ENCODE peak calls at places on chromosomes 13 and 19, in seven cellular contexts. One of them, this sample, is unnamed.

GRCh38 chr13:46040763-46041162 is 11.8 kb downstream of the ZC3H13 start:
- DNase-seq in AG04450: no peak
- DNase-seq in CD8-positive, alpha-beta memory T cell: no peak
- DNase-seq in stimulated activated CD8-positive, alpha-beta memory T cell treated with anti-CD3 and anti-CD28 coated beads, Interleukin-4, amount 100 ng/mL, for 24 hours: no peak
- DNase-seq in cortex of kidney: no peak
- DNase-seq in uterus: no peak
- DNase-seq in AG08395: no peak
- DNase-seq in this sample: no peak

GRCh38 chr13:80979035-80979641 is 638.2 kb upstream of the SPRY2 start:
- DNase-seq in stimulated activated CD8-positive, alpha-beta memory T cell treated with anti-CD3 and anti-CD28 coated beads, Interleukin-4, amount 100 ng/mL, for 24 hours: no peak
- DNase-seq in CD8-positive, alpha-beta memory T cell: no peak
- DNase-seq in AG04450: peak
- DNase-seq in uterus: no peak
- DNase-seq in AG08395: peak
- DNase-seq in cortex of kidney: no peak
- DNase-seq in this sample: peak

GRCh38 chr19:29528946-29529645 is 3.3 kb downstream of the VSTM2B start:
- DNase-seq in stimulated activated CD8-positive, alpha-beta memory T cell treated with anti-CD3 and anti-CD28 coated beads, Interleukin-4, amount 100 ng/mL, for 24 hours: no peak
- DNase-seq in uterus: no peak
- DNase-seq in AG04450: no peak
- DNase-seq in AG08395: no peak
- DNase-seq in cortex of kidney: no peak
- DNase-seq in CD8-positive, alpha-beta memory T cell: peak
- DNase-seq in this sample: no peak

GRCh38 chr13:51760592-51760991 is 43.4 kb downstream of the DHRS12 start:
- DNase-seq in cortex of kidney: no peak
- DNase-seq in uterus: no peak
- DNase-seq in CD8-positive, alpha-beta memory T cell: no peak
- DNase-seq in AG04450: no peak
- DNase-seq in stimulated activated CD8-positive, alpha-beta memory T cell treated with anti-CD3 and anti-CD28 coated beads, Interleukin-4, amount 100 ng/mL, for 24 hours: no peak
- DNase-seq in AG08395: no peak
- DNase-seq in this sample: peak

GRCh38 chr19:46838160-46838559 is 12.5 kb downstream of the AP2S1 start:
- DNase-seq in AG08395: no peak
- DNase-seq in cortex of kidney: no peak
- DNase-seq in uterus: no peak
- DNase-seq in CD8-positive, alpha-beta memory T cell: no peak
- DNase-seq in AG04450: no peak
- DNase-seq in stimulated activated CD8-positive, alpha-beta memory T cell treated with anti-CD3 and anti-CD28 coated beads, Interleukin-4, amount 100 ng/mL, for 24 hours: no peak
- DNase-seq in this sample: no peak

GRCh38 chr13:71770710-71771109 is 96.3 kb downstream of the DACH1 start:
- DNase-seq in AG04450: no peak
- DNase-seq in stimulated activated CD8-positive, alpha-beta memory T cell treated with anti-CD3 and anti-CD28 coated beads, Interleukin-4, amount 100 ng/mL, for 24 hours: no peak
- DNase-seq in CD8-positive, alpha-beta memory T cell: no peak
- DNase-seq in AG08395: no peak
- DNase-seq in cortex of kidney: no peak
- DNase-seq in uterus: no peak
- DNase-seq in this sample: no peak

GRCh38 chr19:14198384-14199376 is 7.3 kb downstream of the ADGRL1 start:
- DNase-seq in uterus: no peak
- DNase-seq in stimulated activated CD8-positive, alpha-beta memory T cell treated with anti-CD3 and anti-CD28 coated beads, Interleukin-4, amount 100 ng/mL, for 24 hours: no peak
- DNase-seq in AG08395: no peak
- DNase-seq in cortex of kidney: no peak
- DNase-seq in AG04450: no peak
- DNase-seq in CD8-positive, alpha-beta memory T cell: no peak
- DNase-seq in this sample: peak

GRCh38 chr19:2047449-2048103 is 3.5 kb downstream of the MKNK2 start:
- DNase-seq in AG08395: no peak
- DNase-seq in AG04450: no peak
- DNase-seq in CD8-positive, alpha-beta memory T cell: no peak
- DNase-seq in cortex of kidney: no peak
- DNase-seq in stimulated activated CD8-positive, alpha-beta memory T cell treated with anti-CD3 and anti-CD28 coated beads, Interleukin-4, amount 100 ng/mL, for 24 hours: no peak
- DNase-seq in uterus: no peak
- DNase-seq in this sample: no peak

GRCh38 chr13:48840366-48840765 is 135.3 kb upstream of the FNDC3A start:
- DNase-seq in uterus: no peak
- DNase-seq in stimulated activated CD8-positive, alpha-beta memory T cell treated with anti-CD3 and anti-CD28 coated beads, Interleukin-4, amount 100 ng/mL, for 24 hours: no peak
- DNase-seq in AG08395: no peak
- DNase-seq in AG04450: no peak
- DNase-seq in CD8-positive, alpha-beta memory T cell: no peak
- DNase-seq in cortex of kidney: no peak
- DNase-seq in this sample: no peak

GRCh38 chr13:100176781-100177389 is 88.0 kb downstream of the PCCA start:
- DNase-seq in uterus: no peak
- DNase-seq in CD8-positive, alpha-beta memory T cell: no peak
- DNase-seq in stimulated activated CD8-positive, alpha-beta memory T cell treated with anti-CD3 and anti-CD28 coated beads, Interleukin-4, amount 100 ng/mL, for 24 hours: no peak
- DNase-seq in AG08395: no peak
- DNase-seq in cortex of kidney: no peak
- DNase-seq in AG04450: peak
- DNase-seq in this sample: peak

GRCh38 chr19:17504030-17504429 is 7.4 kb upstream of the PGLS start:
- DNase-seq in stimulated activated CD8-positive, alpha-beta memory T cell treated with anti-CD3 and anti-CD28 coated beads, Interleukin-4, amount 100 ng/mL, for 24 hours: no peak
- DNase-seq in CD8-positive, alpha-beta memory T cell: no peak
- DNase-seq in uterus: no peak
- DNase-seq in AG04450: no peak
- DNase-seq in AG08395: no peak
- DNase-seq in cortex of kidney: no peak
- DNase-seq in this sample: no peak

GRCh38 chr13:75437582-75438318 is 44.2 kb downstream of the TBC1D4 start:
- DNase-seq in uterus: no peak
- DNase-seq in stimulated activated CD8-positive, alpha-beta memory T cell treated with anti-CD3 and anti-CD28 coated beads, Interleukin-4, amount 100 ng/mL, for 24 hours: no peak
- DNase-seq in CD8-positive, alpha-beta memory T cell: no peak
- DNase-seq in cortex of kidney: no peak
- DNase-seq in AG08395: peak
- DNase-seq in AG04450: no peak
- DNase-seq in this sample: no peak

GRCh38 chr13:95644611-95645052 is at the start of gene DZIP1:
- DNase-seq in stimulated activated CD8-positive, alpha-beta memory T cell treated with anti-CD3 and anti-CD28 coated beads, Interleukin-4, amount 100 ng/mL, for 24 hours: no peak
- DNase-seq in AG04450: peak
- DNase-seq in uterus: peak
- DNase-seq in AG08395: peak
- DNase-seq in CD8-positive, alpha-beta memory T cell: no peak
- DNase-seq in cortex of kidney: peak
- DNase-seq in this sample: peak

GRCh38 chr19:5828661-5829566 is 10.6 kb downstream of the FUT6 start:
- DNase-seq in AG04450: no peak
- DNase-seq in cortex of kidney: no peak
- DNase-seq in uterus: no peak
- DNase-seq in AG08395: no peak
- DNase-seq in stimulated activated CD8-positive, alpha-beta memory T cell treated with anti-CD3 and anti-CD28 coated beads, Interleukin-4, amount 100 ng/mL, for 24 hours: peak
- DNase-seq in CD8-positive, alpha-beta memory T cell: no peak
- DNase-seq in this sample: no peak

GRCh38 chr13:26509491-26509890 is 48.0 kb upstream of the WASF3 start:
- DNase-seq in stimulated activated CD8-positive, alpha-beta memory T cell treated with anti-CD3 and anti-CD28 coated beads, Interleukin-4, amount 100 ng/mL, for 24 hours: no peak
- DNase-seq in AG08395: no peak
- DNase-seq in uterus: no peak
- DNase-seq in CD8-positive, alpha-beta memory T cell: no peak
- DNase-seq in cortex of kidney: no peak
- DNase-seq in AG04450: no peak
- DNase-seq in this sample: no peak

GRCh38 chr19:55690769-55691545 is 15.9 kb downstream of the EPN1 start:
- DNase-seq in uterus: no peak
- DNase-seq in AG04450: no peak
- DNase-seq in AG08395: no peak
- DNase-seq in CD8-positive, alpha-beta memory T cell: peak
- DNase-seq in cortex of kidney: no peak
- DNase-seq in stimulated activated CD8-positive, alpha-beta memory T cell treated with anti-CD3 and anti-CD28 coated beads, Interleukin-4, amount 100 ng/mL, for 24 hours: no peak
- DNase-seq in this sample: no peak

GRCh38 chr19:13902993-13903555 is 2.8 kb downstream of the BRME1 start:
- DNase-seq in AG08395: no peak
- DNase-seq in AG04450: no peak
- DNase-seq in CD8-positive, alpha-beta memory T cell: no peak
- DNase-seq in stimulated activated CD8-positive, alpha-beta memory T cell treated with anti-CD3 and anti-CD28 coated beads, Interleukin-4, amount 100 ng/mL, for 24 hours: no peak
- DNase-seq in cortex of kidney: no peak
- DNase-seq in uterus: no peak
- DNase-seq in this sample: no peak

GRCh38 chr13:97339019-97339988 is 94.7 kb upstream of the RAP2A start:
- DNase-seq in cortex of kidney: no peak
- DNase-seq in AG08395: peak
- DNase-seq in CD8-positive, alpha-beta memory T cell: no peak
- DNase-seq in uterus: peak
- DNase-seq in stimulated activated CD8-positive, alpha-beta memory T cell treated with anti-CD3 and anti-CD28 coated beads, Interleukin-4, amount 100 ng/mL, for 24 hours: no peak
- DNase-seq in AG04450: peak
- DNase-seq in this sample: peak

GRCh38 chr19:3222709-3223108 is 1.8 kb upstream of the CELF5 start:
- DNase-seq in stimulated activated CD8-positive, alpha-beta memory T cell treated with anti-CD3 and anti-CD28 coated beads, Interleukin-4, amount 100 ng/mL, for 24 hours: no peak
- DNase-seq in CD8-positive, alpha-beta memory T cell: no peak
- DNase-seq in uterus: no peak
- DNase-seq in AG04450: no peak
- DNase-seq in AG08395: no peak
- DNase-seq in cortex of kidney: no peak
- DNase-seq in this sample: no peak

GRCh38 chr13:20882206-20882605 is 20.3 kb downstream of the XPO4 start:
- DNase-seq in uterus: no peak
- DNase-seq in AG04450: no peak
- DNase-seq in CD8-positive, alpha-beta memory T cell: no peak
- DNase-seq in cortex of kidney: no peak
- DNase-seq in AG08395: no peak
- DNase-seq in stimulated activated CD8-positive, alpha-beta memory T cell treated with anti-CD3 and anti-CD28 coated beads, Interleukin-4, amount 100 ng/mL, for 24 hours: no peak
- DNase-seq in this sample: no peak

GRCh38 chr19:2083174-2083854 is 12.8 kb downstream of the MOB3A start:
- DNase-seq in CD8-positive, alpha-beta memory T cell: peak
- DNase-seq in uterus: no peak
- DNase-seq in stimulated activated CD8-positive, alpha-beta memory T cell treated with anti-CD3 and anti-CD28 coated beads, Interleukin-4, amount 100 ng/mL, for 24 hours: peak
- DNase-seq in AG08395: no peak
- DNase-seq in AG04450: no peak
- DNase-seq in cortex of kidney: no peak
- DNase-seq in this sample: no peak

GRCh38 chr13:67366533-67366932 is 136.4 kb upstream of the PCDH9 start:
- DNase-seq in CD8-positive, alpha-beta memory T cell: no peak
- DNase-seq in AG08395: no peak
- DNase-seq in cortex of kidney: no peak
- DNase-seq in stimulated activated CD8-positive, alpha-beta memory T cell treated with anti-CD3 and anti-CD28 coated beads, Interleukin-4, amount 100 ng/mL, for 24 hours: no peak
- DNase-seq in uterus: no peak
- DNase-seq in AG04450: no peak
- DNase-seq in this sample: no peak

GRCh38 chr19:4987692-4988370 is 18.9 kb downstream of the KDM4B start:
- DNase-seq in cortex of kidney: no peak
- DNase-seq in CD8-positive, alpha-beta memory T cell: no peak
- DNase-seq in AG08395: no peak
- DNase-seq in AG04450: no peak
- DNase-seq in uterus: no peak
- DNase-seq in stimulated activated CD8-positive, alpha-beta memory T cell treated with anti-CD3 and anti-CD28 coated beads, Interleukin-4, amount 100 ng/mL, for 24 hours: no peak
- DNase-seq in this sample: no peak

GRCh38 chr19:8592231-8593009 is 15.2 kb upstream of the MYO1F start:
- DNase-seq in AG04450: peak
- DNase-seq in uterus: peak
- DNase-seq in cortex of kidney: no peak
- DNase-seq in AG08395: peak
- DNase-seq in stimulated activated CD8-positive, alpha-beta memory T cell treated with anti-CD3 and anti-CD28 coated beads, Interleukin-4, amount 100 ng/mL, for 24 hours: peak
- DNase-seq in CD8-positive, alpha-beta memory T cell: peak
- DNase-seq in this sample: peak

GRCh38 chr19:48455908-48456562 is 661 bp downstream of the KCNJ14 start:
- DNase-seq in AG08395: no peak
- DNase-seq in stimulated activated CD8-positive, alpha-beta memory T cell treated with anti-CD3 and anti-CD28 coated beads, Interleukin-4, amount 100 ng/mL, for 24 hours: no peak
- DNase-seq in AG04450: no peak
- DNase-seq in CD8-positive, alpha-beta memory T cell: no peak
- DNase-seq in uterus: no peak
- DNase-seq in cortex of kidney: no peak
- DNase-seq in this sample: no peak

GRCh38 chr19:35045667-35046300 is 4.3 kb downstream of the HPN start:
- DNase-seq in AG08395: peak
- DNase-seq in cortex of kidney: no peak
- DNase-seq in uterus: no peak
- DNase-seq in AG04450: no peak
- DNase-seq in CD8-positive, alpha-beta memory T cell: no peak
- DNase-seq in stimulated activated CD8-positive, alpha-beta memory T cell treated with anti-CD3 and anti-CD28 coated beads, Interleukin-4, amount 100 ng/mL, for 24 hours: no peak
- DNase-seq in this sample: no peak

GRCh38 chr13:97512732-97513131 is 78.8 kb downstream of the RAP2A start:
- DNase-seq in cortex of kidney: no peak
- DNase-seq in stimulated activated CD8-positive, alpha-beta memory T cell treated with anti-CD3 and anti-CD28 coated beads, Interleukin-4, amount 100 ng/mL, for 24 hours: no peak
- DNase-seq in uterus: no peak
- DNase-seq in AG04450: no peak
- DNase-seq in CD8-positive, alpha-beta memory T cell: no peak
- DNase-seq in AG08395: no peak
- DNase-seq in this sample: no peak

GRCh38 chr19:18522124-18522861 is 423 bp upstream of the ELL start:
- DNase-seq in AG04450: peak
- DNase-seq in CD8-positive, alpha-beta memory T cell: peak
- DNase-seq in uterus: peak
- DNase-seq in AG08395: peak
- DNase-seq in stimulated activated CD8-positive, alpha-beta memory T cell treated with anti-CD3 and anti-CD28 coated beads, Interleukin-4, amount 100 ng/mL, for 24 hours: peak
- DNase-seq in cortex of kidney: peak
- DNase-seq in this sample: peak

GRCh38 chr13:31742102-31742695 is 2.9 kb downstream of the RXFP2 start:
- DNase-seq in CD8-positive, alpha-beta memory T cell: peak
- DNase-seq in cortex of kidney: no peak
- DNase-seq in AG04450: peak
- DNase-seq in AG08395: peak
- DNase-seq in uterus: peak
- DNase-seq in stimulated activated CD8-positive, alpha-beta memory T cell treated with anti-CD3 and anti-CD28 coated beads, Interleukin-4, amount 100 ng/mL, for 24 hours: peak
- DNase-seq in this sample: peak

GRCh38 chr19:13154911-13155471 is 4.8 kb downstream of the IER2 start:
- DNase-seq in AG04450: no peak
- DNase-seq in cortex of kidney: no peak
- DNase-seq in uterus: peak
- DNase-seq in CD8-positive, alpha-beta memory T cell: peak
- DNase-seq in AG08395: peak
- DNase-seq in stimulated activated CD8-positive, alpha-beta memory T cell treated with anti-CD3 and anti-CD28 coated beads, Interleukin-4, amount 100 ng/mL, for 24 hours: peak
- DNase-seq in this sample: no peak

GRCh38 chr13:89878904-89879303 is 1468.6 kb upstream of the MIR17HG start:
- DNase-seq in cortex of kidney: no peak
- DNase-seq in CD8-positive, alpha-beta memory T cell: no peak
- DNase-seq in uterus: no peak
- DNase-seq in AG08395: no peak
- DNase-seq in stimulated activated CD8-positive, alpha-beta memory T cell treated with anti-CD3 and anti-CD28 coated beads, Interleukin-4, amount 100 ng/mL, for 24 hours: no peak
- DNase-seq in AG04450: no peak
- DNase-seq in this sample: no peak

GRCh38 chr19:47186337-47187022 is 44.5 kb downstream of the BBC3 start:
- DNase-seq in stimulated activated CD8-positive, alpha-beta memory T cell treated with anti-CD3 and anti-CD28 coated beads, Interleukin-4, amount 100 ng/mL, for 24 hours: peak
- DNase-seq in cortex of kidney: no peak
- DNase-seq in AG04450: no peak
- DNase-seq in CD8-positive, alpha-beta memory T cell: peak
- DNase-seq in uterus: no peak
- DNase-seq in AG08395: no peak
- DNase-seq in this sample: no peak

GRCh38 chr19:10639836-10640235 is 14.3 kb upstream of the ILF3 start:
- DNase-seq in AG08395: no peak
- DNase-seq in CD8-positive, alpha-beta memory T cell: no peak
- DNase-seq in uterus: no peak
- DNase-seq in AG04450: no peak
- DNase-seq in stimulated activated CD8-positive, alpha-beta memory T cell treated with anti-CD3 and anti-CD28 coated beads, Interleukin-4, amount 100 ng/mL, for 24 hours: no peak
- DNase-seq in cortex of kidney: no peak
- DNase-seq in this sample: no peak

GRCh38 chr19:29565171-29565570 is 39.4 kb downstream of the VSTM2B start:
- DNase-seq in uterus: no peak
- DNase-seq in CD8-positive, alpha-beta memory T cell: no peak
- DNase-seq in AG08395: no peak
- DNase-seq in AG04450: no peak
- DNase-seq in stimulated activated CD8-positive, alpha-beta memory T cell treated with anti-CD3 and anti-CD28 coated beads, Interleukin-4, amount 100 ng/mL, for 24 hours: no peak
- DNase-seq in cortex of kidney: no peak
- DNase-seq in this sample: no peak

GRCh38 chr19:54364775-54365257 is at the start of gene LAIR1:
- DNase-seq in AG04450: no peak
- DNase-seq in uterus: no peak
- DNase-seq in cortex of kidney: no peak
- DNase-seq in stimulated activated CD8-positive, alpha-beta memory T cell treated with anti-CD3 and anti-CD28 coated beads, Interleukin-4, amount 100 ng/mL, for 24 hours: peak
- DNase-seq in CD8-positive, alpha-beta memory T cell: peak
- DNase-seq in AG08395: no peak
- DNase-seq in this sample: no peak

GRCh38 chr13:94569615-94570014 is 26.3 kb downstream of the TGDS start:
- DNase-seq in AG08395: no peak
- DNase-seq in uterus: no peak
- DNase-seq in cortex of kidney: no peak
- DNase-seq in AG04450: no peak
- DNase-seq in CD8-positive, alpha-beta memory T cell: no peak
- DNase-seq in stimulated activated CD8-positive, alpha-beta memory T cell treated with anti-CD3 and anti-CD28 coated beads, Interleukin-4, amount 100 ng/mL, for 24 hours: no peak
- DNase-seq in this sample: no peak

GRCh38 chr13:111337206-111337605 is 16.8 kb downstream of the TEX29 start:
- DNase-seq in uterus: no peak
- DNase-seq in AG04450: peak
- DNase-seq in AG08395: peak
- DNase-seq in CD8-positive, alpha-beta memory T cell: no peak
- DNase-seq in cortex of kidney: no peak
- DNase-seq in stimulated activated CD8-positive, alpha-beta memory T cell treated with anti-CD3 and anti-CD28 coated beads, Interleukin-4, amount 100 ng/mL, for 24 hours: no peak
- DNase-seq in this sample: peak

GRCh38 chr13:96958286-96958891 is 35.9 kb downstream of the OXGR1 start:
- DNase-seq in uterus: no peak
- DNase-seq in stimulated activated CD8-positive, alpha-beta memory T cell treated with anti-CD3 and anti-CD28 coated beads, Interleukin-4, amount 100 ng/mL, for 24 hours: no peak
- DNase-seq in AG08395: peak
- DNase-seq in CD8-positive, alpha-beta memory T cell: no peak
- DNase-seq in cortex of kidney: no peak
- DNase-seq in AG04450: no peak
- DNase-seq in this sample: peak